ENCODE peak calls at places on chromosomes 16 and 17, in four cellular contexts. T is A549, Q is K562, Y is GM12878. S is an unnamed sample.

GRCh38 chr16:68985855-68986254 is 119.6 kb upstream of the HAS3 start:
- DNase-seq in Q (peak), T (no peak), Y (no peak), S (no peak)

GRCh38 chr17:72998343-72998742 is 94.1 kb downstream of the SLC39A11 start:
- DNase-seq in Y (no peak), T (no peak), Q (no peak), S (no peak)

GRCh38 chr16:15041260-15042011 is 14.4 kb downstream of the NTAN1 start:
- DNase-seq in Q (peak), Y (no peak), T (no peak), S (no peak)

GRCh38 chr17:6021627-6022026 is 48.6 kb upstream of the WSCD1 start:
- DNase-seq in Q (no peak), T (no peak), Y (no peak), S (no peak)

GRCh38 chr16:24975428-24975889 is 39.7 kb downstream of the ARHGAP17 start:
- DNase-seq in Y (peak), Q (no peak), T (no peak), S (no peak)

GRCh38 chr17:48546187-48546923 is 1.4 kb upstream of the HOXB2 start:
- DNase-seq in Q (peak), T (no peak), Y (no peak), S (no peak)

GRCh38 chr16:14369734-14370598 is 260.1 kb downstream of the PARN start:
- DNase-seq in Q (no peak), T (no peak), Y (no peak), S (no peak)

GRCh38 chr16:19488213-19488640 is 33.7 kb downstream of the GDE1 start:
- DNase-seq in Y (no peak), T (no peak), Q (peak), S (no peak)

GRCh38 chr16:29146266-29146665 is 161.4 kb downstream of the LAT start:
- DNase-seq in Y (no peak), T (no peak), Q (no peak), S (no peak)

GRCh38 chr17:21302711-21303425 is 18.4 kb downstream of the MAP2K3 start:
- DNase-seq in Y (no peak), T (no peak), Q (no peak), S (no peak)

GRCh38 chr16:9836118-9836736 is 346.0 kb downstream of the GRIN2A start:
- DNase-seq in Q (peak), T (no peak), Y (no peak), S (no peak)

GRCh38 chr16:47777191-47777590 is 316.1 kb downstream of the PHKB start:
- DNase-seq in Q (no peak), T (no peak), Y (no peak), S (no peak)

GRCh38 chr17:4184811-4185210 is 41.8 kb downstream of the CYB5D2 start:
- DNase-seq in Q (no peak), Y (no peak), T (no peak), S (no peak)

GRCh38 chr17:57895382-57896060 is 45.7 kb upstream of the MRPS23 start:
- DNase-seq in Q (no peak), T (no peak), Y (no peak), S (no peak)

GRCh38 chr17:79452706-79453105 is 158.1 kb downstream of the RBFOX3 start:
- DNase-seq in Q (no peak), T (no peak), Y (no peak), S (no peak)

GRCh38 chr16:4293822-4294457 is 21.1 kb upstream of the TFAP4 start:
- DNase-seq in T (peak), Y (no peak), Q (no peak), S (no peak)

GRCh38 chr17:29840884-29841283 is 89.1 kb downstream of the SSH2 start:
- DNase-seq in Y (no peak), T (no peak), Q (no peak), S (no peak)

GRCh38 chr17:48055531-48056245 is 7.5 kb downstream of the NFE2L1 start:
- DNase-seq in Y (peak), T (no peak), Q (peak), S (no peak)

GRCh38 chr17:29059281-29059680 is 16.3 kb downstream of the PIPOX start:
- DNase-seq in T (peak), Q (no peak), Y (no peak), S (peak)

GRCh38 chr16:84593825-84594724 is 23.8 kb downstream of the COTL1 start:
- DNase-seq in Q (peak), T (no peak), Y (peak), S (peak)

GRCh38 chr17:77572065-77572601 is 386.4 kb upstream of the TNRC6C start:
- DNase-seq in T (no peak), Y (no peak), Q (peak), S (no peak)

GRCh38 chr17:52546990-52547389 is 388.5 kb upstream of the CA10 start:
- DNase-seq in T (no peak), Q (no peak), Y (no peak), S (no peak)

GRCh38 chr17:52546493-52546892 is 388.0 kb upstream of the CA10 start:
- DNase-seq in T (no peak), Q (no peak), Y (no peak), S (no peak)
- TF ChIP-seq CHD4 in T (no peak), Q (no peak), Y (no peak), S (no peak)

GRCh38 chr17:69065113-69065512 is 4.4 kb upstream of the ABCA9 start:
- DNase-seq in Y (no peak), T (no peak), Q (no peak), S (no peak)
- TF ChIP-seq CHD4 in Y (no peak), T (no peak), Q (no peak), S (no peak)

DNA sequence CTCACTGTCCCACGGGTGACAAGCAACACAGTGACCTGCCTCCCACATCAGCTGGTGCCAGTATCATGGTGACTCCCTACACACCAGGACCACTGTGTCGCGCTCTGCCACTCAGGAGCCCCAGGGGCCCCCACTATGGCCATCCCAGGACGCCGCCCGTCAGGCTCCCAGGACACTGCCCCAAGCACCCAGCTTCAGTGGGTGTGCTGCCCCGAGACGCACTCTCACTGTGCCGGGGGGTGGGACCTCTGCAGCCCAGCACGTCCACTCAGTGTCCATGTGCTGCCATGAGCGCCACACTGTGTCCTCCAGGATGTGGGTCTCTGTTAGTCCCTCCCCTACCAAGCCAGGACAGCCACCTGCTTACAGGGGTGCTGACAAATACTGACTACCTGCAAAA is 120.5 kb downstream of the ZNF778 start:
- DNase-seq in T (no peak), Q (no peak), Y (no peak), S (no peak)
- TF ChIP-seq CHD4 in T (no peak), Q (no peak), Y (no peak), S (no peak)

GRCh38 chr17:66533572-66533971 is 231.2 kb downstream of the PRKCA start:
- DNase-seq in Q (no peak), Y (no peak), T (no peak), S (no peak)

GRCh38 chr17:66538776-66539175 is 236.4 kb downstream of the PRKCA start:
- DNase-seq in Q (no peak), T (no peak), Y (no peak), S (no peak)

GRCh38 chr17:66537518-66537917 is 235.1 kb downstream of the PRKCA start:
- DNase-seq in Q (no peak), Y (no peak), T (no peak), S (no peak)

GRCh38 chr17:66531826-66532439 is 229.5 kb downstream of the PRKCA start:
- DNase-seq in Q (no peak), T (no peak), Y (no peak), S (no peak)

GRCh38 chr17:66535611-66536010 is 233.2 kb downstream of the PRKCA start:
- DNase-seq in Y (no peak), T (no peak), Q (no peak), S (no peak)
- TF ChIP-seq CHD4 in Y (no peak), T (no peak), Q (no peak), S (no peak)

GRCh38 chr17:74452841-74453661 is 13.4 kb upstream of the CD300A start:
- DNase-seq in T (no peak), Q (no peak), Y (no peak), S (no peak)
- TF ChIP-seq CHD4 in T (no peak), Q (no peak), Y (no peak), S (no peak)

DNA sequence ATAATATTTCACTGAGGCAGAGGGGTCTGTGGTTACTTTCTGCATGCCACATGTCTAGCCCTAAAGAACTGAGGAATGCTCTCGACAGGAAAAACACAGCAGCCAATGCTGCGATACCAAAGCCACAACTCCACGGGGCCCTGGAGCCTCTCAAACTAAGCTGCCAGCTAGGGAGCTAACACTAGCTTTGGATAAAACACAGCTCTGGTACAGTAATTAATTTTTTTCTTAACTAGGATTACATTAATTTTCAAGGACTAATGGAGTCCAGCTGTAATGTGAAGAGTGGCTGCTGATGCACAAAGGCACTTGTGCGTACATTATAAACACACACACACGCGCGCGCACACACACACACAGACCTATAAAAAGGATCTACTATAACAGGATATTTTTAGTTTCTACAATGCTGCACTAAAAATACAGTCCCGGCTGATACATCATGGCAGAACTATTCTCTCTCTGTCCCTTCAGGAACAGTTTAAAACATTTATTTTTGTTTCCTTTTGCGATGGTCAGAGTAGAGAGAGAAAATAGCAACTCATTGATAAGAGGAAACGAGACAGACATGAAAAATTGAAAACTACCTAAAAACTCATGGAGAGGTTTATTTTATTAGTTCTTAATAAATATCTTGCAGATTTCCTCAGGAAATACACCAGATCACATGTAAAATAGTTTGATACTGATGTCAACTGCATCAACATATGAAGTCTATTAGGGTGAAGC is 88.5 kb downstream of the SMG6 start:
- DNase-seq in T (no peak), Q (no peak), Y (no peak), S (no peak)
- TF ChIP-seq CHD4 in T (no peak), Q (no peak), Y (no peak), S (no peak)

S was measured in HepG2.